ENCODE peak calls at places on chromosomes 13 and 19, in eight cellular contexts. R, N, E, G, J, Y, I and M are unnamed samples.

GRCh38 chr13:23632741-23633140 is 62.5 kb downstream of the TNFRSF19 start:
- DNase-seq in R (no peak), N (no peak), E (no peak), G (no peak), J (no peak), Y (no peak), I (no peak), M (no peak)

GRCh38 chr13:24995225-24995804 is 100.6 kb upstream of the PABPC3 start:
- DNase-seq in R (no peak), N (peak), E (peak), G (peak), J (no peak), Y (peak), I (peak), M (peak)

GRCh38 chr13:78602561-78603239 is 652 bp downstream of the POU4F1 start:
- DNase-seq in R (no peak), N (no peak), E (no peak), G (no peak), J (no peak), Y (no peak), I (no peak), M (no peak)

GRCh38 chr19:17073869-17074627 is 1.2 kb downstream of the HAUS8 start:
- DNase-seq in R (no peak), N (no peak), E (no peak), G (no peak), J (no peak), Y (no peak), I (no peak), M (no peak)

GRCh38 chr19:51726049-51726448 is 2.3 kb upstream of the HAS1 start:
- DNase-seq in R (no peak), N (no peak), E (peak), G (peak), J (peak), Y (peak), I (no peak), M (no peak)

GRCh38 chr13:100528820-100529219 is 59.8 kb downstream of the GGACT start:
- DNase-seq in R (no peak), N (no peak), E (no peak), G (no peak), J (no peak), Y (no peak), I (no peak), M (no peak)

GRCh38 chr13:30453727-30454126 is 12.0 kb downstream of the HMGB1 start:
- DNase-seq in R (no peak), N (peak), E (no peak), G (peak), J (no peak), Y (no peak), I (no peak), M (no peak)

GRCh38 chr13:82330499-82330898 is 1551.8 kb downstream of the SLITRK1 start:
- DNase-seq in R (no peak), N (no peak), E (peak), G (no peak), J (no peak), Y (peak), I (no peak), M (no peak)

GRCh38 chr13:99894835-99895427 is 76.6 kb downstream of the ZIC5 start:
- DNase-seq in R (no peak), N (no peak), E (no peak), G (no peak), J (no peak), Y (no peak), I (no peak), M (no peak)

GRCh38 chr19:16021796-16022195 is 54.5 kb upstream of the TPM4 start:
- DNase-seq in R (no peak), N (no peak), E (no peak), G (no peak), J (no peak), Y (no peak), I (no peak), M (no peak)

GRCh38 chr13:37656247-37656940 is 57.8 kb upstream of the POSTN start:
- DNase-seq in R (no peak), N (peak), E (peak), G (peak), J (no peak), Y (peak), I (no peak), M (no peak)

GRCh38 chr19:4803736-4804695 is 12.5 kb downstream of the FEM1A start:
- DNase-seq in R (no peak), N (no peak), E (peak), G (peak), J (no peak), Y (peak), I (peak), M (peak)

GRCh38 chr13:43684947-43685725 is 101.6 kb downstream of the ENOX1 start:
- DNase-seq in R (no peak), N (no peak), E (no peak), G (no peak), J (no peak), Y (no peak), I (no peak), M (no peak)

GRCh38 chr13:50574731-50575130 is 268.8 kb downstream of the DLEU7 start:
- DNase-seq in R (no peak), N (no peak), E (peak), G (no peak), J (no peak), Y (peak), I (no peak), M (no peak)

GRCh38 chr19:56117376-56117884 is 3.7 kb downstream of the ZNF787 start:
- DNase-seq in R (no peak), N (peak), E (no peak), G (no peak), J (no peak), Y (no peak), I (no peak), M (peak)

GRCh38 chr13:31538067-31539042 is 201.0 kb upstream of the RXFP2 start:
- DNase-seq in R (no peak), N (no peak), E (peak), G (peak), J (no peak), Y (peak), I (no peak), M (no peak)

GRCh38 chr13:78194904-78195639 is 276.4 kb upstream of the EDNRB start:
- DNase-seq in R (no peak), N (no peak), E (no peak), G (no peak), J (no peak), Y (peak), I (no peak), M (no peak)

GRCh38 chr13:97352815-97353214 is 81.2 kb upstream of the RAP2A start:
- DNase-seq in R (no peak), N (no peak), E (no peak), G (no peak), J (no peak), Y (peak), I (no peak), M (no peak)

GRCh38 chr13:19845758-19846157 is 17.7 kb downstream of the ZMYM5 start:
- DNase-seq in R (no peak), N (peak), E (peak), G (peak), J (no peak), Y (peak), I (no peak), M (no peak)

GRCh38 chr13:76646946-76647345 is 239.3 kb downstream of the KCTD12 start:
- DNase-seq in R (no peak), N (no peak), E (no peak), G (no peak), J (no peak), Y (no peak), I (no peak), M (no peak)

GRCh38 chr19:4722671-4723464 is 774 bp downstream of the DPP9 start:
- DNase-seq in R (no peak), N (no peak), E (peak), G (peak), J (no peak), Y (peak), I (no peak), M (no peak)

GRCh38 chr19:17687857-17688784 is at the start of gene UNC13A:
- DNase-seq in R (peak), N (no peak), E (peak), G (peak), J (peak), Y (peak), I (peak), M (peak)

GRCh38 chr13:25679936-25680335 is 308.2 kb downstream of the ATP8A2 start:
- DNase-seq in R (no peak), N (no peak), E (no peak), G (no peak), J (no peak), Y (no peak), I (no peak), M (no peak)

GRCh38 chr13:77406644-77407440 is 79.9 kb upstream of the MYCBP2 start:
- DNase-seq in R (no peak), N (no peak), E (no peak), G (no peak), J (no peak), Y (no peak), I (no peak), M (no peak)

GRCh38 chr13:50401721-50402510 is 386.7 kb downstream of the KCNRG start:
- DNase-seq in R (no peak), N (no peak), E (peak), G (peak), J (no peak), Y (peak), I (no peak), M (no peak)

GRCh38 chr19:55643003-55643732 is at the start of gene ZNF581:
- DNase-seq in R (peak), N (peak), E (peak), G (peak), J (peak), Y (peak), I (peak), M (peak)

GRCh38 chr19:56405062-56405461 is 930 bp downstream of the ZNF583 start:
- DNase-seq in R (no peak), N (no peak), E (no peak), G (no peak), J (no peak), Y (no peak), I (no peak), M (no peak)

GRCh38 chr13:114077938-114078335 is 54.5 kb downstream of the RASA3 start:
- DNase-seq in R (no peak), N (no peak), E (peak), G (peak), J (no peak), Y (peak), I (no peak), M (peak)

GRCh38 chr19:55383279-55383788 is 758 bp downstream of the TMEM238 start:
- DNase-seq in R (no peak), N (no peak), E (no peak), G (no peak), J (no peak), Y (no peak), I (no peak), M (peak)

GRCh38 chr19:32130241-32130753 is 215.1 kb upstream of the ZNF507 start:
- DNase-seq in R (no peak), N (no peak), E (no peak), G (no peak), J (no peak), Y (no peak), I (no peak), M (no peak)

GRCh38 chr13:30774214-30774730 is 38.9 kb downstream of the ALOX5AP start:
- DNase-seq in R (no peak), N (no peak), E (no peak), G (no peak), J (no peak), Y (no peak), I (no peak), M (no peak)

GRCh38 chr19:19274146-19274545 is 1.0 kb upstream of the TM6SF2 start:
- DNase-seq in R (no peak), N (no peak), E (no peak), G (no peak), J (no peak), Y (no peak), I (no peak), M (no peak)

GRCh38 chr13:85528578-85529215 is 270.5 kb downstream of the SLITRK6 start:
- DNase-seq in R (no peak), N (peak), E (peak), G (no peak), J (no peak), Y (peak), I (no peak), M (no peak)

GRCh38 chr13:32790731-32791130 is 204.5 kb downstream of the PDS5B start:
- DNase-seq in R (no peak), N (no peak), E (no peak), G (no peak), J (no peak), Y (no peak), I (no peak), M (no peak)
- TF ChIP-seq CTCF in R (no peak), N (no peak), E (peak), G (no peak), J (no peak), Y (no peak), I (no peak), M (no peak)

GRCh38 chr19:1467228-1467511 is 11.8 kb downstream of the C19orf25 start:
- DNase-seq in R (no peak), N (no peak), E (no peak), G (no peak), J (no peak), Y (no peak), I (no peak), M (no peak)

GRCh38 chr19:1469936-1470863 is 8.8 kb downstream of the C19orf25 start:
- DNase-seq in R (no peak), N (no peak), E (no peak), G (peak), J (peak), Y (no peak), I (no peak), M (peak)

GRCh38 chr19:1467512-1468273 is 11.3 kb downstream of the C19orf25 start:
- DNase-seq in R (no peak), N (no peak), E (no peak), G (no peak), J (no peak), Y (no peak), I (no peak), M (peak)

GRCh38 chr19:1469200-1469935 is 9.6 kb downstream of the C19orf25 start:
- DNase-seq in R (no peak), N (no peak), E (no peak), G (peak), J (no peak), Y (no peak), I (no peak), M (peak)

DNA sequence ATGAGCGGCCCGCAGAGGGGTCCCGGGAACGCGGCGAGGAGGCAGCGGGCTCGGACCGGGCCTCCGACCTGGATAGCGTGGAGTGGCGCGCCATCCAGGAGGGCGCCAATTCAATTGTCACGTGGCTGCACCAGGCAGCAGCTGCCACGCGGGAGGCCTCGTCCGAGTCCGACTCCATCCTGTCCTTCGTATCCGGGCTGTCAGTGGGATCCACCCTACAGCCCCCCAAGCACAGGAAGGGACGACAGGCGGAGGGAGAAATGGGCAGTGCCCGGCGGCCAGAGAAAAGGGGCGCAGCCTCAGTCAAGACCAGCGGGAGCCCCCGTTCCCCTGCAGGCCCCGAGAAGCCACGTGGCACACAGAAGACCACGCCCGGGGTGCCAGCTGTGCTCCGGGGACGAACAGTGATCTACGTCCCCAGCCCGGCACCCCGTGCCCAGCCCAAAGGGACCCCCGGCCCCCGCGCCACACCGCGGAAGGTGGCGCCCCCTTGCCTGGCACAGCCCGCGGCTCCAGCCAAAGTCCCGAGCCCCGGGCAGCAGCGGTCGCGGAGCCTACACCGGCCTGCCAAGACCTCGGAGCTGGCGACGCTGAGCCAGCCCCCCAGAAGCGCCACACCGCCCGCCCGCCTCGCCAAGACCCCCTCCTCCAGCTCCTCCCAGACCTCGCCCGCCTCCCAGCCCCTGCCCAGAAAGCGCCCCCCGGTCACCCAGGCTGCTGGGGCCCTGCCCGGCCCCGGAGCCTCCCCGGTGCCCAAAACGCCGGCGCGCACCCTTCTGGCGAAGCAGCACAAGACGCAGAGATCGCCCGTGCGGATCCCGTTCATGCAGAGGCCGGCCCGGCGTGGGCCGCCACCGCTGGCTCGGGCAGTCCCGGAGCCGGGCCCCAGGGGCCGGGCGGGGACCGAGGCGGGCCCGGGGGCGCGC is 10.5 kb downstream of the C19orf25 start:
- DNase-seq in R (no peak), N (no peak), E (no peak), G (peak), J (no peak), Y (peak), I (no peak), M (peak)
- TF ChIP-seq CTCF in R (no peak), N (no peak), E (no peak), G (no peak), J (no peak), Y (no peak), I (no peak), M (no peak)

GRCh38 chr19:8503506-8503905 is 1.1 kb upstream of the PRAM1 start:
- DNase-seq in R (no peak), N (no peak), E (no peak), G (no peak), J (no peak), Y (no peak), I (no peak), M (no peak)

GRCh38 chr19:8504171-8504570 is 1.7 kb upstream of the PRAM1 start:
- DNase-seq in R (no peak), N (no peak), E (no peak), G (no peak), J (no peak), Y (no peak), I (no peak), M (no peak)

GRCh38 chr19:8505680-8506401 is 3.4 kb upstream of the PRAM1 start:
- DNase-seq in R (peak), N (no peak), E (peak), G (peak), J (peak), Y (peak), I (peak), M (peak)

GRCh38 chr19:8510589-8511115 is 3.3 kb downstream of the ZNF414 start:
- DNase-seq in R (no peak), N (no peak), E (no peak), G (no peak), J (no peak), Y (no peak), I (no peak), M (no peak)

GRCh38 chr19:8506402-8506957 is 4.0 kb upstream of the PRAM1 start:
- DNase-seq in R (no peak), N (no peak), E (no peak), G (no peak), J (no peak), Y (no peak), I (no peak), M (no peak)
- TF ChIP-seq CTCF in R (no peak), N (peak), E (no peak), G (no peak), J (peak), Y (no peak), I (no peak), M (peak)

DNA sequence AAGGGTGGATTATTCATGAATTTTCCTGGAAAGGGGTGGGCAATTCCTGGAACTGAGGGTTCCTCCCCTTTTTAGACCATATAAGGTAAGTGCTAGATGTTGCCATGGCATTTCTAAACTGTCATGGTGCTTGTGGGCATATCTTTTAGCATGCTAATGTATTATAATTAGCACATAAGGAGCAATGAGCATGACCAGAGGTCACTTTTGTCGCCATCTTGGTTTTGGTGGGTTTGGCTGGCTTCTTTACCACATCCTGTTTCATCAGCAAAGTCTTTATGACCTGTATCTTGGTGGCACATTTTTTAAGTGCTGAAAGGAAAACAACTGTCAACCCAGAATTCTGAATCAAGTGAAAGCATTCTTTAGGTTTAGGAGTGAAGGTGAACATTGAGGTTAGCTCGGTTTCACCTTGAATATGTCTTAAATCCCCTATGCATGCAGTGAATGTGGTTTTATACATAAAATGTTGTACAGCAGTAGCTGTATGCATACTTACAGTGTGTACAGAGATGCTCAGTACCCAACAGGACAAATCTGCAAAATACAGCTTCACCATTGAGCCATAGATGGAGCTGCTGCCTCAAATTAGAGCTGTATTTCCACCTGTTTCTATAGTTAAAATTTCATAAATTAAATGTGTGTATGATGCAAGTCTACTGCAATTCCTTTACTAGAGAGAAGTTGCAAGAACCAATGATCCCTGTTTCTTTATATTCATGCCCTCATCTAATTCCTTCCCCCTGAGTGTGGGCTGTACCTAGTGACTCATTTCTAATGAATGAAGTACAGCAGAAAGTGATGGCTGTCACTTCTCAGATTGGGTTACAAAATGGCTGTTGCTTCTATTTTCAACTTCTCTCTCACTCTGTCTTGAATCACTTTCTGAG is 25.3 kb upstream of the IGSF23 start:
- DNase-seq in R (no peak), N (peak), E (peak), G (peak), J (no peak), Y (peak), I (no peak), M (no peak)
- TF ChIP-seq CTCF in R (peak), N (peak), E (peak), G (peak), J (peak), Y (peak), I (no peak), M (no peak)

DNA sequence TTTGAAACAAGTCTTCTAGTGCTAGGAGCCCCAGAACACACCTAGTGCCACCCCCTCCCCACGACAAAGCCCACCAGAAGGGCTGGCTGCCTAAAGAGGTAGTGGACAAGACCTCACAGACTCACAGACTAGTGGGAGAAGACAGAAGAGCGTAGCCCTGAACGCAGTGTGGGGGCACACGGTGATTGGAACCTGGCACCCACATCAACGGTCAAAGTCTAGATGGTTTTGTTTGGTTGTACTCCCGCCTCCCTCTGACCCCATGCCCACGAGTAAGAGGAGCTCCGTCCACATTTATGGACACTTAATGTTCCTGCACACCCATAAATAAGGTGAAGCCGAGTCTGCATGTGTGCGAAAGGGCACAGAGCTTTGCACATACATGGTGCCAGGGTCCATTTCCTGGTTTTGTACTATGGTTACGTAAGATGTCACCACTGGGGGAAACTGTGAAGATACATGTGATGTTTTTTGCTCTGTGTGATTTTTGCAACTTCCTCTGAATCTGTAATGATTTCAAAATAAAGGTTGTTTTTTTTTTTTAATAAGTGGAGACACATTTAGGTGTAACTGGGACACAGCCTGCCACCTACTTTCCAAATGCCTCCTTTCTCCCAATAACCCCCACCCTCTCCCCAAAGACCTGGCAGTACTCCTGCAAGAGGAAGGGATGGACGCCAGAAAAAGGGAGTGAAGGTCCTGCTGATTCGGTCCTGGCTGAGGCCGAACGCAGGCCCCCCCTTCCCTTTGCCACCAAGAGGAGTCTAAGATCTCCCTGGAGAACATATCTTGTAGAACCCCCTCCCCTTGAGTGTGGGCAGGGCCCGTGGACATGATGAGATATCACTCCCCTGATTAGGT is 72.8 kb downstream of the GNG7 start:
- DNase-seq in R (no peak), N (no peak), E (no peak), G (no peak), J (no peak), Y (no peak), I (no peak), M (no peak)
- TF ChIP-seq CTCF in R (no peak), N (no peak), E (no peak), G (no peak), J (no peak), Y (no peak), I (no peak), M (no peak)

GRCh38 chr19:35476149-35476548 is 14.1 kb downstream of the KRTDAP start:
- DNase-seq in R (no peak), N (no peak), E (no peak), G (no peak), J (no peak), Y (no peak), I (no peak), M (no peak)
- TF ChIP-seq CTCF in R (no peak), N (peak), E (peak), G (no peak), J (no peak), Y (no peak), I (peak), M (peak)